ENCODE peak calls at places on chromosome 15, in nine cellular contexts. One of them, this sample, is unnamed. For H3K4me1, the result is how much of the 10 kb centered on the place peaks cover.

GRCh38 chr15:73952171-73952912 is 26.1 kb downstream of the LOXL1 start:
- DNase-seq in testis: no peak
- DNase-seq in pancreas: no peak
- DNase-seq in endothelial cell of umbilical vein: no peak
- DNase-seq in psoas muscle: peak
- DNase-seq in lower lobe of right lung: peak
- DNase-seq in neuronal stem cell: no peak
- DNase-seq in A549: no peak
- DNase-seq in aorta: peak
- DNase-seq in this sample: no peak

GRCh38 chr15:27813139-27813538 is 286.0 kb downstream of the OCA2 start:
- DNase-seq in testis: no peak
- DNase-seq in pancreas: no peak
- DNase-seq in endothelial cell of umbilical vein: no peak
- DNase-seq in psoas muscle: no peak
- DNase-seq in lower lobe of right lung: no peak
- DNase-seq in neuronal stem cell: no peak
- DNase-seq in A549: no peak
- DNase-seq in aorta: no peak
- DNase-seq in this sample: no peak

GRCh38 chr15:64693134-64693533 is 82.3 kb downstream of the RBPMS2 start:
- DNase-seq in testis: peak
- DNase-seq in pancreas: peak
- DNase-seq in endothelial cell of umbilical vein: no peak
- DNase-seq in psoas muscle: peak
- DNase-seq in lower lobe of right lung: no peak
- DNase-seq in neuronal stem cell: no peak
- DNase-seq in A549: peak
- DNase-seq in aorta: peak
- DNase-seq in this sample: peak

GRCh38 chr15:31338879-31339557 is 12.4 kb downstream of the KLF13 start:
- DNase-seq in testis: peak
- DNase-seq in pancreas: peak
- DNase-seq in endothelial cell of umbilical vein: peak
- DNase-seq in psoas muscle: peak
- DNase-seq in lower lobe of right lung: peak
- DNase-seq in neuronal stem cell: no peak
- DNase-seq in A549: peak
- DNase-seq in aorta: peak
- DNase-seq in this sample: peak

GRCh38 chr15:59541750-59542149 is 69.8 kb upstream of the GCNT3 start:
- DNase-seq in testis: no peak
- DNase-seq in pancreas: no peak
- DNase-seq in endothelial cell of umbilical vein: no peak
- DNase-seq in psoas muscle: no peak
- DNase-seq in lower lobe of right lung: no peak
- DNase-seq in neuronal stem cell: no peak
- DNase-seq in A549: no peak
- DNase-seq in aorta: no peak
- DNase-seq in this sample: no peak

GRCh38 chr15:66947471-66947870 is 117.9 kb upstream of the SMAD3 start:
- DNase-seq in testis: no peak
- DNase-seq in pancreas: no peak
- DNase-seq in endothelial cell of umbilical vein: no peak
- DNase-seq in psoas muscle: no peak
- DNase-seq in lower lobe of right lung: no peak
- DNase-seq in neuronal stem cell: no peak
- DNase-seq in A549: no peak
- DNase-seq in aorta: no peak
- DNase-seq in this sample: no peak

GRCh38 chr15:90060797-90061196 is 41.5 kb downstream of the IDH2 start:
- DNase-seq in testis: no peak
- DNase-seq in pancreas: no peak
- DNase-seq in endothelial cell of umbilical vein: no peak
- DNase-seq in psoas muscle: no peak
- DNase-seq in lower lobe of right lung: no peak
- DNase-seq in neuronal stem cell: no peak
- DNase-seq in A549: no peak
- DNase-seq in aorta: no peak
- DNase-seq in this sample: peak

GRCh38 chr15:79185199-79185598 is 94.6 kb upstream of the RASGRF1 start:
- DNase-seq in testis: peak
- DNase-seq in pancreas: no peak
- DNase-seq in endothelial cell of umbilical vein: no peak
- DNase-seq in psoas muscle: no peak
- DNase-seq in lower lobe of right lung: no peak
- DNase-seq in neuronal stem cell: no peak
- DNase-seq in A549: peak
- DNase-seq in aorta: no peak
- DNase-seq in this sample: no peak

GRCh38 chr15:62834686-62835279 is 207.8 kb upstream of the TPM1 start:
- DNase-seq in testis: no peak
- DNase-seq in pancreas: no peak
- DNase-seq in endothelial cell of umbilical vein: no peak
- DNase-seq in psoas muscle: no peak
- DNase-seq in lower lobe of right lung: no peak
- DNase-seq in neuronal stem cell: no peak
- DNase-seq in A549: no peak
- DNase-seq in aorta: no peak
- DNase-seq in this sample: no peak

GRCh38 chr15:93980149-93980911 is 251.0 kb upstream of the MCTP2 start:
- DNase-seq in testis: peak
- DNase-seq in pancreas: no peak
- DNase-seq in endothelial cell of umbilical vein: no peak
- DNase-seq in psoas muscle: no peak
- DNase-seq in lower lobe of right lung: no peak
- DNase-seq in neuronal stem cell: no peak
- DNase-seq in A549: no peak
- DNase-seq in aorta: no peak
- DNase-seq in this sample: peak

GRCh38 chr15:85527907-85528306 is 147.5 kb downstream of the AKAP13 start:
- DNase-seq in testis: no peak
- DNase-seq in pancreas: no peak
- DNase-seq in endothelial cell of umbilical vein: peak
- DNase-seq in psoas muscle: no peak
- DNase-seq in lower lobe of right lung: no peak
- DNase-seq in neuronal stem cell: no peak
- DNase-seq in A549: peak
- DNase-seq in aorta: no peak
- DNase-seq in this sample: peak

GRCh38 chr15:37015476-37015875 is 84.9 kb downstream of the MEIS2 start:
- DNase-seq in testis: no peak
- DNase-seq in pancreas: no peak
- DNase-seq in endothelial cell of umbilical vein: no peak
- DNase-seq in psoas muscle: no peak
- DNase-seq in lower lobe of right lung: no peak
- DNase-seq in neuronal stem cell: no peak
- DNase-seq in A549: no peak
- DNase-seq in aorta: no peak
- DNase-seq in this sample: no peak

GRCh38 chr15:64279131-64279530 is 76.8 kb downstream of the CSNK1G1 start:
- DNase-seq in testis: no peak
- DNase-seq in pancreas: no peak
- DNase-seq in endothelial cell of umbilical vein: no peak
- DNase-seq in psoas muscle: no peak
- DNase-seq in lower lobe of right lung: no peak
- DNase-seq in neuronal stem cell: no peak
- DNase-seq in A549: no peak
- DNase-seq in aorta: no peak
- DNase-seq in this sample: no peak

GRCh38 chr15:35168464-35168863 is 83.4 kb upstream of the NANOGP8 start:
- DNase-seq in testis: no peak
- DNase-seq in pancreas: no peak
- DNase-seq in endothelial cell of umbilical vein: peak
- DNase-seq in psoas muscle: no peak
- DNase-seq in lower lobe of right lung: no peak
- DNase-seq in neuronal stem cell: no peak
- DNase-seq in A549: no peak
- DNase-seq in aorta: no peak
- DNase-seq in this sample: no peak

GRCh38 chr15:96351801-96352593 is 21.5 kb downstream of the NR2F2 start:
- DNase-seq in testis: peak
- DNase-seq in pancreas: no peak
- DNase-seq in endothelial cell of umbilical vein: peak
- DNase-seq in psoas muscle: peak
- DNase-seq in lower lobe of right lung: no peak
- DNase-seq in neuronal stem cell: no peak
- DNase-seq in A549: no peak
- DNase-seq in aorta: peak
- DNase-seq in this sample: peak

DNA sequence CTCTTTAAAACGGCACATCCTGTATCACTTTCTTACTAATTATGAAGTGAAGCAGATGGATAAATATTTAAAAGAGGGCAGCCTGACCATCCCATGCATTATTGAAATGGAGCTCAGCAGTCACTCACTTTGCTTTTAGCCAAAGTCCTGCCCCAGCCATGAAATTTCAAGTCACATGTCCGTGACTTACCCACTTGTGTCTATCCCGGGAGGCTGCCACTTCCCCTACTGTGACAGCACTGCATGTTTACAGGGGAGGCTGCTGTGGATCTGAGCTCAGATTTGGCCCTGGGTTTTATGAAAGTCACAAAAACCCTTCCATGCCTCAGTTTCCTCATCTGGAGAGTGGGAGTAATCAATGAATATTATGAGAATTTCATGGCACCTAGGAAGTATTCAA is 17.9 kb upstream of the LRRK1 start:
- DNase-seq in testis: no peak
- DNase-seq in pancreas: no peak
- DNase-seq in endothelial cell of umbilical vein: no peak
- DNase-seq in psoas muscle: no peak
- DNase-seq in lower lobe of right lung: no peak
- DNase-seq in neuronal stem cell: no peak
- DNase-seq in A549: no peak
- DNase-seq in aorta: no peak
- DNase-seq in this sample: no peak
- H3K27ac ChIP-seq in testis: no peak
- H3K27ac ChIP-seq in pancreas: peak
- H3K27ac ChIP-seq in endothelial cell of umbilical vein: no peak
- H3K27ac ChIP-seq in psoas muscle: peak
- H3K27ac ChIP-seq in lower lobe of right lung: peak
- H3K27ac ChIP-seq in neuronal stem cell: no peak
- H3K27ac ChIP-seq in A549: no peak
- H3K27ac ChIP-seq in aorta: no peak
- H3K27ac ChIP-seq in this sample: no peak

GRCh38 chr15:40204100-40204499 is 34.8 kb upstream of the PAK6 start:
- DNase-seq in testis: no peak
- DNase-seq in pancreas: no peak
- DNase-seq in endothelial cell of umbilical vein: no peak
- DNase-seq in psoas muscle: no peak
- DNase-seq in lower lobe of right lung: no peak
- DNase-seq in neuronal stem cell: no peak
- DNase-seq in A549: no peak
- DNase-seq in aorta: no peak
- DNase-seq in this sample: no peak

GRCh38 chr15:40197434-40197833 is 36.6 kb downstream of the BUB1B start:
- DNase-seq in testis: no peak
- DNase-seq in pancreas: no peak
- DNase-seq in endothelial cell of umbilical vein: no peak
- DNase-seq in psoas muscle: no peak
- DNase-seq in lower lobe of right lung: no peak
- DNase-seq in neuronal stem cell: no peak
- DNase-seq in A549: no peak
- DNase-seq in aorta: no peak
- DNase-seq in this sample: no peak

GRCh38 chr15:40192942-40193341 is 32.1 kb downstream of the BUB1B start:
- DNase-seq in testis: no peak
- DNase-seq in pancreas: no peak
- DNase-seq in endothelial cell of umbilical vein: peak
- DNase-seq in psoas muscle: no peak
- DNase-seq in lower lobe of right lung: no peak
- DNase-seq in neuronal stem cell: no peak
- DNase-seq in A549: no peak
- DNase-seq in aorta: no peak
- DNase-seq in this sample: no peak

DNA sequence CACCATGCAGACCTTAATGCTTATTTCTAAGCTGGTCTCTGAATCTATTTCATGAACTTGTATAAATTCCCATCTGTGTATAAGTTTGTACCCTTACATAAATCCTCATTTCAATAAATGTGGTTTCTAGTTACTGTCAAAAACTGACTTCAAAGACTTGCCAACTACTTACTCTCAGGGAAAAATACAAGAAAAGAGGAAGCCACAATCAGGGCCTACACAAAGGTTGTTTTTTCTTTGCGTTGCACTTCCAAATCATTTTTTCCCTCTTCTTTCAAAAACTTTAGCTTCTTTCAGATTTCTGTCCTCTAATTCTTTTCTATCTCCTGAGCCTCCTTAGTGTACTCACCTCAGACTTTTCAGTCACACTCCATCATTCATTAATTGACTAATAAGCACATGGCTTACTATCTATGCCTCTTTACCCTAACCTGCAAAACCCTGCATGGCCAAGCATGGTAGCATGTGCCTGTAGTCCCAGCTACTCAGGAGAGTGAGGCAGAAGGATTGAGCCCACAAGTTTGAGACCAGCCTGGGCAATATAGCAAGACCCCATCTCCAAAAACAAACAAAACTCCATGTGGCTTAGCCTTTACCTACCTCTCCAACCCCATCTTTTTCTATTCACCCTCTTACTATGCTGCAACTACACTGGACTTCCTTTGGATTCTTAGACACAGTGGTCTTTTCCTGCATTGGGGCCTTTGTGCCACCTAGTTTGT is 37.7 kb downstream of the BUB1B start:
- DNase-seq in testis: no peak
- DNase-seq in pancreas: no peak
- DNase-seq in endothelial cell of umbilical vein: no peak
- DNase-seq in psoas muscle: no peak
- DNase-seq in lower lobe of right lung: no peak
- DNase-seq in neuronal stem cell: no peak
- DNase-seq in A549: no peak
- DNase-seq in aorta: no peak
- DNase-seq in this sample: no peak
- H3K4me1 ChIP-seq in testis: under half
- H3K4me1 ChIP-seq in pancreas: under half
- H3K4me1 ChIP-seq in endothelial cell of umbilical vein: under half
- H3K4me1 ChIP-seq in psoas muscle: under half
- H3K4me1 ChIP-seq in lower lobe of right lung: under half
- H3K4me1 ChIP-seq in neuronal stem cell: under half
- H3K4me1 ChIP-seq in A549: under half
- H3K4me1 ChIP-seq in aorta: under half
- H3K4me1 ChIP-seq in this sample: under half

DNA sequence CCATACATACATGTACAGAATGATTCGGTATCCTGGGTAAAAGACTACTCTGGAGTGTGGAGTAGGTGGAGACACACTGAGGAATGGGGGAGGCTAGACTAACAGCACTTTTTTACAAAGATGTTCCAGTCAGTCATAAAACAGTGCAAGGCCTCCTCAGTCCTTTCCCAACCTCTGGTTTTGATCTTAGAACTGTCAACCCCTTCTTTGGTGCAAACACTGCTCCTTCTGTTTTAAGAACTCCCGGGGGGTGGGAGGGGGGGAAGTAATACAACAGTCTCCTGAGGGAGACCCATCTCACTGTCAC is 7.5 kb upstream of the MAP1A start:
- DNase-seq in testis: no peak
- DNase-seq in pancreas: no peak
- DNase-seq in endothelial cell of umbilical vein: no peak
- DNase-seq in psoas muscle: no peak
- DNase-seq in lower lobe of right lung: no peak
- DNase-seq in neuronal stem cell: no peak
- DNase-seq in A549: no peak
- DNase-seq in aorta: no peak
- DNase-seq in this sample: no peak
- H3K27ac ChIP-seq in testis: peak
- H3K27ac ChIP-seq in pancreas: peak
- H3K27ac ChIP-seq in endothelial cell of umbilical vein: peak
- H3K27ac ChIP-seq in psoas muscle: peak
- H3K27ac ChIP-seq in lower lobe of right lung: peak
- H3K27ac ChIP-seq in neuronal stem cell: peak
- H3K27ac ChIP-seq in A549: peak
- H3K27ac ChIP-seq in aorta: no peak
- H3K27ac ChIP-seq in this sample: peak

GRCh38 chr15:50181206-50181982 is 602 bp upstream of the SLC27A2 start:
- DNase-seq in testis: no peak
- DNase-seq in pancreas: no peak
- DNase-seq in endothelial cell of umbilical vein: no peak
- DNase-seq in psoas muscle: no peak
- DNase-seq in lower lobe of right lung: no peak
- DNase-seq in neuronal stem cell: no peak
- DNase-seq in A549: no peak
- DNase-seq in aorta: no peak
- DNase-seq in this sample: no peak
- H3K4me1 ChIP-seq in testis: under half
- H3K4me1 ChIP-seq in pancreas: under half
- H3K4me1 ChIP-seq in endothelial cell of umbilical vein: under half
- H3K4me1 ChIP-seq in psoas muscle: under half
- H3K4me1 ChIP-seq in lower lobe of right lung: under half
- H3K4me1 ChIP-seq in neuronal stem cell: under half
- H3K4me1 ChIP-seq in A549: under half
- H3K4me1 ChIP-seq in aorta: under half
- H3K4me1 ChIP-seq in this sample: under half

This sample was measured in right cardiac atrium.